ENCODE peak calls at places on chromosome 19, in seven cellular contexts. Q is neural progenitor cell; I is gastrocnemius medialis; C is aorta; S is lower lobe of right lung; Y is adipocyte; R is naive thymus-derived CD4-positive, alpha-beta T cell. N is an unnamed sample. For H3K4me1 and H3K27me3, the result is how much of the 10 kb centered on the place peaks cover.

GRCh38 chr19:8137425-8137824 is 12.0 kb downstream of the FBN3 start:
- DNase-seq in Q (no peak), I (no peak), C (no peak), S (no peak), Y (no peak), R (no peak), N (no peak)

GRCh38 chr19:35345671-35346111 is 2.0 kb upstream of the FFAR1 start:
- DNase-seq in Q (no peak), I (no peak), C (no peak), S (peak), Y (no peak), R (no peak), N (no peak)

GRCh38 chr19:33821871-33822270 is 25.2 kb downstream of the KCTD15 start:
- DNase-seq in Q (no peak), I (no peak), C (no peak), S (no peak), Y (no peak), R (no peak), N (no peak)

GRCh38 chr19:18130523-18131242 is 22.3 kb upstream of the PIK3R2 start:
- DNase-seq in Q (no peak), I (no peak), C (no peak), S (no peak), Y (no peak), R (no peak), N (no peak)

GRCh38 chr19:46624958-46625661 is at the start of gene PTGIR:
- DNase-seq in Q (no peak), I (peak), C (peak), S (no peak), Y (peak), R (no peak), N (no peak)

GRCh38 chr19:40217027-40217810 is 965 bp downstream of the TTC9B start:
- DNase-seq in Q (peak), I (no peak), C (no peak), S (peak), Y (no peak), R (no peak), N (no peak)

GRCh38 chr19:13684021-13684420 is 80.3 kb upstream of the MRI1 start:
- DNase-seq in Q (no peak), I (no peak), C (no peak), S (no peak), Y (no peak), R (no peak), N (no peak)

GRCh38 chr19:2762783-2763496 is 20.1 kb downstream of the SGTA start:
- DNase-seq in Q (no peak), I (no peak), C (no peak), S (no peak), Y (no peak), R (no peak), N (no peak)

GRCh38 chr19:5621311-5621944 is 1.1 kb downstream of the SAFB2 start:
- DNase-seq in Q (no peak), I (peak), C (no peak), S (no peak), Y (no peak), R (no peak), N (no peak)

GRCh38 chr19:5623397-5624153 is 692 bp downstream of the SAFB start:
- DNase-seq in Q (peak), I (no peak), C (peak), S (no peak), Y (no peak), R (no peak), N (peak)

GRCh38 chr19:5622465-5623396 is at the start of the genes SAFB and SAFB2:
- DNase-seq in Q (peak), I (peak), C (peak), S (peak), Y (peak), R (peak), N (peak)

GRCh38 chr19:5624154-5624663 is 1.3 kb downstream of the SAFB start:
- DNase-seq in Q (peak), I (peak), C (peak), S (peak), Y (peak), R (no peak), N (peak)

DNA sequence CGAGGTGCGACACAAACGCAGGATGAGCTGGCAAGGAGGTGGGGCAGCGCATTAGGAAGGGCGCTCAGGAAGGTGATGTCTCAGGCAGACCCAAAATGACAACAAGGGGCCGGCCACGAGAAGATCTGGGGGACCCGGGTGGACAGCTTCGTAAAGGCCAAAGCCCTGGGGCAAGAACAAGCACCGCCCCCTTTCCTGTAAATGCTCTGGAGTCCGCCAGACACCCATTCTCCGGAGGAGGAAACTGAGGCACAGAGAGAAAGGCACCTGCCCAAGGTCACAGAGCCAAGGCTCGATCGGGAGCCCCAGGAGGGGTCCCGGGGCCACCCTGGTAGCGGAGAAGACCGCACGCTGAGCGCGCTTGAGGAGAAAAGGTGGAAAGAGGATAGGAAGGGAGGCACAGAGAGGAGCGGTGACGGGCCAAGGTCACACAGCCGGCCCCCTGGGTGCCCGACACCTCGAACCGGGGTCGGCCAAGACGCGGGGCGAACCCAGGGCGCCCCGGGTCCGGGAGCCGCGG is 571 bp downstream of the SAFB2 start:
- DNase-seq in Q (peak), I (peak), C (peak), S (no peak), Y (peak), R (no peak), N (peak)
- H3K4me1 ChIP-seq in Q (under half), I (half or more), C (under half), S (half or more), Y (under half), R (under half), N (half or more)

GRCh38 chr19:45455707-45456499 is 11.9 kb upstream of the FOSB start:
- DNase-seq in Q (peak), I (peak), C (peak), S (peak), Y (peak), R (peak), N (peak)
- H3K4me3 ChIP-seq in Q (no peak), I (peak), C (no peak), S (peak), Y (peak), R (no peak), N (no peak)

GRCh38 chr19:11420429-11420893 is 1.3 kb upstream of the RGL3 start:
- DNase-seq in Q (peak), I (peak), C (peak), S (no peak), Y (peak), R (no peak), N (no peak)
- H3K27me3 ChIP-seq in Q (half or more), I (half or more), C (under half), S (under half), Y (under half), R (under half), N (under half)

GRCh38 chr19:39142655-39143054 is 17.1 kb downstream of the PAK4 start:
- DNase-seq in Q (no peak), I (no peak), C (no peak), S (no peak), Y (no peak), R (no peak), N (no peak)
- H3K4me1 ChIP-seq in Q (half or more), I (under half), C (under half), S (half or more), Y (under half), R (under half), N (under half)

N was measured in CD4-positive, alpha-beta memory T cell.